ENCODE peak calls at places on chromosomes 11 and 22, in eight cellular contexts. One of them, this sample, is unnamed.

GRCh38 chr11:82978422-82979099 is 77.0 kb downstream of the DDIAS start:
- DNase-seq in MCF 10A: peak; percentile 60
- DNase-seq in neural crest cell: no peak
- DNase-seq in HT-29: no peak
- DNase-seq in NCI-H2107: no peak
- DNase-seq in NCI-H1092: no peak
- DNase-seq in stimulated activated CD4-positive, alpha-beta T cell treated with anti-CD3 and anti-CD28 coated beads, Interleukin-2, amount 100 ng/mL, for 48 hours: no peak
- DNase-seq in lower leg skin: no peak
- DNase-seq in this sample: no peak

GRCh38 chr11:316031-316701 is 2.3 kb downstream of the IFITM1 start:
- DNase-seq in MCF 10A: no peak
- DNase-seq in neural crest cell: no peak
- DNase-seq in HT-29: no peak
- DNase-seq in NCI-H2107: no peak
- DNase-seq in NCI-H1092: no peak
- DNase-seq in stimulated activated CD4-positive, alpha-beta T cell treated with anti-CD3 and anti-CD28 coated beads, Interleukin-2, amount 100 ng/mL, for 48 hours: no peak
- DNase-seq in lower leg skin: no peak
- DNase-seq in this sample: no peak

GRCh38 chr11:27304514-27304913 is 58.5 kb downstream of the CCDC34 start:
- DNase-seq in MCF 10A: no peak
- DNase-seq in neural crest cell: no peak
- DNase-seq in HT-29: no peak
- DNase-seq in NCI-H2107: no peak
- DNase-seq in NCI-H1092: no peak
- DNase-seq in stimulated activated CD4-positive, alpha-beta T cell treated with anti-CD3 and anti-CD28 coated beads, Interleukin-2, amount 100 ng/mL, for 48 hours: no peak
- DNase-seq in lower leg skin: no peak
- DNase-seq in this sample: no peak

GRCh38 chr11:284081-285020 is 4.6 kb upstream of the PGGHG start:
- DNase-seq in MCF 10A: no peak
- DNase-seq in neural crest cell: no peak
- DNase-seq in HT-29: no peak
- DNase-seq in NCI-H2107: no peak
- DNase-seq in NCI-H1092: no peak
- DNase-seq in stimulated activated CD4-positive, alpha-beta T cell treated with anti-CD3 and anti-CD28 coated beads, Interleukin-2, amount 100 ng/mL, for 48 hours: no peak
- DNase-seq in lower leg skin: peak; percentile 83
- DNase-seq in this sample: peak; percentile 31

GRCh38 chr11:103806130-103806900 is 230.1 kb upstream of the DDI1 start:
- DNase-seq in MCF 10A: peak; percentile 66
- DNase-seq in neural crest cell: no peak
- DNase-seq in HT-29: peak; percentile 76
- DNase-seq in NCI-H2107: no peak
- DNase-seq in NCI-H1092: no peak
- DNase-seq in stimulated activated CD4-positive, alpha-beta T cell treated with anti-CD3 and anti-CD28 coated beads, Interleukin-2, amount 100 ng/mL, for 48 hours: no peak
- DNase-seq in lower leg skin: no peak
- DNase-seq in this sample: no peak

GRCh38 chr11:66546966-66547661 is 411 bp downstream of the ACTN3 start:
- DNase-seq in MCF 10A: no peak
- DNase-seq in neural crest cell: no peak
- DNase-seq in HT-29: no peak
- DNase-seq in NCI-H2107: no peak
- DNase-seq in NCI-H1092: no peak
- DNase-seq in stimulated activated CD4-positive, alpha-beta T cell treated with anti-CD3 and anti-CD28 coated beads, Interleukin-2, amount 100 ng/mL, for 48 hours: no peak
- DNase-seq in lower leg skin: no peak
- DNase-seq in this sample: no peak

GRCh38 chr11:26571861-26572654 is at the start of gene MUC15:
- DNase-seq in MCF 10A: no peak
- DNase-seq in neural crest cell: no peak
- DNase-seq in HT-29: peak; percentile 51
- DNase-seq in NCI-H2107: no peak
- DNase-seq in NCI-H1092: no peak
- DNase-seq in stimulated activated CD4-positive, alpha-beta T cell treated with anti-CD3 and anti-CD28 coated beads, Interleukin-2, amount 100 ng/mL, for 48 hours: no peak
- DNase-seq in lower leg skin: no peak
- DNase-seq in this sample: no peak

GRCh38 chr11:126024143-126024542 is 38.5 kb downstream of the CDON start:
- DNase-seq in MCF 10A: no peak
- DNase-seq in neural crest cell: no peak
- DNase-seq in HT-29: no peak
- DNase-seq in NCI-H2107: no peak
- DNase-seq in NCI-H1092: no peak
- DNase-seq in stimulated activated CD4-positive, alpha-beta T cell treated with anti-CD3 and anti-CD28 coated beads, Interleukin-2, amount 100 ng/mL, for 48 hours: no peak
- DNase-seq in lower leg skin: no peak
- DNase-seq in this sample: no peak

GRCh38 chr11:130677486-130678153 is 229.2 kb downstream of the ADAMTS15 start:
- DNase-seq in MCF 10A: peak; percentile 68
- DNase-seq in neural crest cell: no peak
- DNase-seq in HT-29: no peak
- DNase-seq in NCI-H2107: no peak
- DNase-seq in NCI-H1092: no peak
- DNase-seq in stimulated activated CD4-positive, alpha-beta T cell treated with anti-CD3 and anti-CD28 coated beads, Interleukin-2, amount 100 ng/mL, for 48 hours: no peak
- DNase-seq in lower leg skin: no peak
- DNase-seq in this sample: no peak

GRCh38 chr22:19576460-19577421 is 52.5 kb upstream of the CLDN5 start:
- DNase-seq in MCF 10A: peak; percentile 61
- DNase-seq in neural crest cell: no peak
- DNase-seq in HT-29: no peak
- DNase-seq in NCI-H2107: no peak
- DNase-seq in NCI-H1092: no peak
- DNase-seq in stimulated activated CD4-positive, alpha-beta T cell treated with anti-CD3 and anti-CD28 coated beads, Interleukin-2, amount 100 ng/mL, for 48 hours: peak; percentile 60
- DNase-seq in lower leg skin: peak; percentile 86
- DNase-seq in this sample: no peak